ENCODE peak calls at places on chromosome 16, in five cellular contexts. One of them, this sample, is unnamed.

GRCh38 chr16:26133401-26133800 is 441.6 kb downstream of the HS3ST4 start:
- DNase-seq in gastrocnemius medialis: no peak
- DNase-seq in Peyer's patch: no peak
- DNase-seq in HCT116: no peak
- DNase-seq in IMR-90: no peak
- DNase-seq in this sample: no peak

GRCh38 chr16:47018223-47018891 is 44.9 kb upstream of the DNAJA2 start:
- DNase-seq in gastrocnemius medialis: no peak
- DNase-seq in Peyer's patch: peak; percentile 84
- DNase-seq in HCT116: peak; percentile 71
- DNase-seq in IMR-90: peak; percentile 10
- DNase-seq in this sample: peak; percentile 65

GRCh38 chr16:57304169-57305061 is 19.9 kb upstream of the PLLP start:
- DNase-seq in gastrocnemius medialis: peak; percentile 26
- DNase-seq in Peyer's patch: peak; percentile 72
- DNase-seq in HCT116: no peak
- DNase-seq in IMR-90: peak; percentile 55
- DNase-seq in this sample: peak; percentile 77

GRCh38 chr16:52549011-52549692 is 2.2 kb upstream of the TOX3 start:
- DNase-seq in gastrocnemius medialis: no peak
- DNase-seq in Peyer's patch: no peak
- DNase-seq in HCT116: no peak
- DNase-seq in IMR-90: no peak
- DNase-seq in this sample: no peak

GRCh38 chr16:85265789-85266188 is 153.5 kb upstream of the CIBAR2 start:
- DNase-seq in gastrocnemius medialis: no peak
- DNase-seq in Peyer's patch: no peak
- DNase-seq in HCT116: no peak
- DNase-seq in IMR-90: no peak
- DNase-seq in this sample: no peak

GRCh38 chr16:84479716-84480450 is 24.6 kb downstream of the MEAK7 start:
- DNase-seq in gastrocnemius medialis: no peak
- DNase-seq in Peyer's patch: no peak
- DNase-seq in HCT116: no peak
- DNase-seq in IMR-90: no peak
- DNase-seq in this sample: no peak

GRCh38 chr16:4855371-4855770 is 8.1 kb downstream of the UBN1 start:
- DNase-seq in gastrocnemius medialis: no peak
- DNase-seq in Peyer's patch: no peak
- DNase-seq in HCT116: no peak
- DNase-seq in IMR-90: no peak
- DNase-seq in this sample: no peak

GRCh38 chr16:29743827-29744531 is 1.8 kb downstream of the C16orf54 start:
- DNase-seq in gastrocnemius medialis: no peak
- DNase-seq in Peyer's patch: no peak
- DNase-seq in HCT116: no peak
- DNase-seq in IMR-90: no peak
- DNase-seq in this sample: no peak

GRCh38 chr16:48542020-48542473 is 67.9 kb downstream of the N4BP1 start:
- DNase-seq in gastrocnemius medialis: peak; percentile 62
- DNase-seq in Peyer's patch: peak; percentile 75
- DNase-seq in HCT116: no peak
- DNase-seq in IMR-90: peak; percentile 54
- DNase-seq in this sample: peak; percentile 74

GRCh38 chr16:56013962-56014552 is 138.9 kb upstream of the CES5A start:
- DNase-seq in gastrocnemius medialis: no peak
- DNase-seq in Peyer's patch: no peak
- DNase-seq in HCT116: peak; percentile 4
- DNase-seq in IMR-90: peak; percentile 12
- DNase-seq in this sample: peak; percentile 44

GRCh38 chr16:3732171-3732570 is 14.8 kb upstream of the TRAP1 start:
- DNase-seq in gastrocnemius medialis: no peak
- DNase-seq in Peyer's patch: no peak
- DNase-seq in HCT116: no peak
- DNase-seq in IMR-90: no peak
- DNase-seq in this sample: no peak

GRCh38 chr16:57479422-57480126 is 6.7 kb downstream of the DOK4 start:
- DNase-seq in gastrocnemius medialis: no peak
- DNase-seq in Peyer's patch: peak; percentile 75
- DNase-seq in HCT116: no peak
- DNase-seq in IMR-90: peak; percentile 54
- DNase-seq in this sample: no peak

GRCh38 chr16:52498640-52499039 is 48.3 kb downstream of the TOX3 start:
- DNase-seq in gastrocnemius medialis: no peak
- DNase-seq in Peyer's patch: no peak
- DNase-seq in HCT116: no peak
- DNase-seq in IMR-90: no peak
- DNase-seq in this sample: no peak

GRCh38 chr16:86566601-86566965 is at the start of gene FOXC2:
- DNase-seq in gastrocnemius medialis: peak; percentile 42
- DNase-seq in Peyer's patch: peak; percentile 77
- DNase-seq in HCT116: no peak
- DNase-seq in IMR-90: peak; percentile 94
- DNase-seq in this sample: peak; percentile 64

GRCh38 chr16:23058576-23058975 is 90.7 kb downstream of the USP31 start:
- DNase-seq in gastrocnemius medialis: no peak
- DNase-seq in Peyer's patch: no peak
- DNase-seq in HCT116: no peak
- DNase-seq in IMR-90: no peak
- DNase-seq in this sample: no peak

GRCh38 chr16:4101421-4102275 is 14.6 kb downstream of the ADCY9 start:
- DNase-seq in gastrocnemius medialis: peak; percentile 49
- DNase-seq in Peyer's patch: no peak
- DNase-seq in HCT116: no peak
- DNase-seq in IMR-90: no peak
- DNase-seq in this sample: no peak

GRCh38 chr16:83743720-83744119 is 64.1 kb upstream of the HSBP1 start:
- DNase-seq in gastrocnemius medialis: no peak
- DNase-seq in Peyer's patch: no peak
- DNase-seq in HCT116: no peak
- DNase-seq in IMR-90: no peak
- DNase-seq in this sample: no peak

GRCh38 chr16:85990861-85991301 is 91.9 kb downstream of the IRF8 start:
- DNase-seq in gastrocnemius medialis: no peak
- DNase-seq in Peyer's patch: peak; percentile 70
- DNase-seq in HCT116: no peak
- DNase-seq in IMR-90: no peak
- DNase-seq in this sample: no peak

GRCh38 chr16:87946596-87947350 is 4.5 kb upstream of the BANP start:
- DNase-seq in gastrocnemius medialis: no peak
- DNase-seq in Peyer's patch: no peak
- DNase-seq in HCT116: no peak
- DNase-seq in IMR-90: no peak
- DNase-seq in this sample: no peak

GRCh38 chr16:87948735-87949070 is 2.5 kb upstream of the BANP start:
- DNase-seq in gastrocnemius medialis: no peak
- DNase-seq in Peyer's patch: no peak
- DNase-seq in HCT116: no peak
- DNase-seq in IMR-90: no peak
- DNase-seq in this sample: no peak

GRCh38 chr16:87949071-87949744 is 2.0 kb upstream of the BANP start:
- DNase-seq in gastrocnemius medialis: no peak
- DNase-seq in Peyer's patch: peak; percentile 69
- DNase-seq in HCT116: no peak
- DNase-seq in IMR-90: no peak
- DNase-seq in this sample: peak; percentile 60

GRCh38 chr16:87947356-87948118 is 3.7 kb upstream of the BANP start:
- DNase-seq in gastrocnemius medialis: no peak
- DNase-seq in Peyer's patch: no peak
- DNase-seq in HCT116: no peak
- DNase-seq in IMR-90: no peak
- DNase-seq in this sample: peak; percentile 48

DNA sequence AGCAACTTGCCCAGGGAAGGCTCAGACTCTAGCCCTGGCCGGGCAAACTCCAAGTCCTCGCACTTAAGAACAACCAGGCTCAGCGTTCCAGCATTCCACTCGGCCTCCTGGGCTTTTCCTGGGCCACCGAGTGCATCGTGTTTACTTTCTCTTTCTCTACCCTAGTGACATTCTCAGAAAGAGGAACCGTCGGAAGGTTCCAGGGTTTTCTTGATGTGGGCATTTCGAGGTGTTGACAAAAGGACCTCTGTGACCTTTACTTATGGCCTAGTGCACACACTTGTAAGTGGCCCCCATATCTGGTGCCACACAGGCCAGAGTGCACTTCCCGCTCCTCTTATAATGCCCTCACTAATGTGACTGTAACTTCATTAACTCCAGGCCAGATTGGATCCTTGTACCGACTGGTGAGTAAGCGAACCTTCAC is 3.1 kb upstream of the BANP start:
- DNase-seq in gastrocnemius medialis: no peak
- DNase-seq in Peyer's patch: no peak
- DNase-seq in HCT116: no peak
- DNase-seq in IMR-90: no peak
- DNase-seq in this sample: no peak
- TF ChIP-seq CTCF in gastrocnemius medialis: no peak
- TF ChIP-seq CTCF in Peyer's patch: no peak
- TF ChIP-seq CTCF in HCT116: no peak
- TF ChIP-seq CTCF in IMR-90: no peak
- TF ChIP-seq CTCF in this sample: no peak

DNA sequence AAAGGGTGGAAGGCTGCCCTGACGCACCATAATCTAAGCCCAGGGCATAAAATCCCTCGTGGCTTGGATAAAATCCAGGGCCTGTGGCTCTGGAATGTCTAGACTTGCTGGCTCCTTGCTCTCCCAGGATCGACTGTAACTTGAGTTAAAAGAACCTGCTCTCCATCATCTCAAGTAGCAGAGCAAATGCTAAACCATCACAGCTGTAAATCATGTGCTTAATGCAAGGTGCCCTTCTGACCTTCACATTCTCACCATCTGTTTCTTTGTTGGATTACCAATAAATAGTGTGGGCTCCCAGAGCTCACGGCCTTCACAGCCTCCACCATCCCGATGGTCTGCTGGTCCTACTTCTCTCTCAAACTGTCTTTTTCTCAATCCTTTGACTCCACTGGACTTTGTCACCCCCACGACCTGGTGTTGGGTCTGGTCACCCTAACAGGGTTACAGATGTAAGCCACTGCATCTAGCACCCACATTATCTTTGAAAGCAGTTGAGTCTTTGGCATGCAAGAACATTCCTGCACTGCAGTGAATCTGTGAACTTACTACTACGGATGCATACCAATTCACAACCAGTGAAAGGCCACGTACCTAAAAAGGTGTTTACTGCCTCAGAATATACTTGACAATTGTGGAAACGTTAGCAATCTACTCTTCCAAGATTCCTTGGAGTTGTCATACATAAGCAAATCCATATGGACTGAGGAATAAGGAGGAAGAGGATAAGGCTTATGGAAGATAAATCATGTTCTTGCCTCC is 15.3 kb downstream of the RSL1D1 start:
- DNase-seq in gastrocnemius medialis: peak; percentile 38
- DNase-seq in Peyer's patch: no peak
- DNase-seq in HCT116: no peak
- DNase-seq in IMR-90: peak; percentile 28
- DNase-seq in this sample: no peak
- TF ChIP-seq POLR2A in gastrocnemius medialis: no peak
- TF ChIP-seq POLR2A in Peyer's patch: no peak
- TF ChIP-seq POLR2A in HCT116: no peak
- TF ChIP-seq POLR2A in IMR-90: no peak
- TF ChIP-seq POLR2A in this sample: no peak

GRCh38 chr16:67843343-67843765 is 1.2 kb downstream of the THAP11 start:
- DNase-seq in gastrocnemius medialis: no peak
- DNase-seq in Peyer's patch: peak; percentile 56
- DNase-seq in HCT116: no peak
- DNase-seq in IMR-90: peak; percentile 68
- DNase-seq in this sample: no peak
- TF ChIP-seq CTCF in gastrocnemius medialis: no peak
- TF ChIP-seq CTCF in Peyer's patch: no peak
- TF ChIP-seq CTCF in HCT116: no peak
- TF ChIP-seq CTCF in IMR-90: no peak
- TF ChIP-seq CTCF in this sample: no peak

GRCh38 chr16:81547919-81548216 is 103.3 kb downstream of the CMIP start:
- DNase-seq in gastrocnemius medialis: no peak
- DNase-seq in Peyer's patch: no peak
- DNase-seq in HCT116: no peak
- DNase-seq in IMR-90: no peak
- DNase-seq in this sample: no peak

GRCh38 chr16:81545470-81546175 is 101.0 kb downstream of the CMIP start:
- DNase-seq in gastrocnemius medialis: no peak
- DNase-seq in Peyer's patch: no peak
- DNase-seq in HCT116: no peak
- DNase-seq in IMR-90: no peak
- DNase-seq in this sample: no peak

GRCh38 chr16:81548551-81548900 is 103.9 kb downstream of the CMIP start:
- DNase-seq in gastrocnemius medialis: no peak
- DNase-seq in Peyer's patch: no peak
- DNase-seq in HCT116: no peak
- DNase-seq in IMR-90: no peak
- DNase-seq in this sample: no peak

GRCh38 chr16:81547194-81547918 is 102.7 kb downstream of the CMIP start:
- DNase-seq in gastrocnemius medialis: no peak
- DNase-seq in Peyer's patch: no peak
- DNase-seq in HCT116: no peak
- DNase-seq in IMR-90: no peak
- DNase-seq in this sample: no peak

DNA sequence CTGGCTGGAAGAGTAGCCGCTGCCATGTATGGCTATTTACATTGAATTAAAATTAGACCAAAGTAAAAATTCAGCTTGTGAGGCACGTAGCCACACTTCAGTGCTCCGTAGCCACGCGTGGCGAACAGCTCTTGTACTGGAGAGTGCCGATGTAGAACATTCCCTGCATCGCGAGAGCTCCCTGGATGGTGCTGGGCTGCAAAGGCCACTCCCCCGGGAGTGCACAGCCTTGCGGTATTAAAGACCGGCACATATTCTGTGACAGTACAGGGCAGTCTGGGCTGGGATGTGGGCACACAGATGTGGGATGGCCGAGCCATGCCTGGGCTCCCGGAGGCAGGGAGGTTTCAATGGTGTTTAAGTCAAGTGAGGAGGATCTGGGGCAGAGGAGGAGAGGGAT is 102.2 kb downstream of the CMIP start:
- DNase-seq in gastrocnemius medialis: no peak
- DNase-seq in Peyer's patch: no peak
- DNase-seq in HCT116: no peak
- DNase-seq in IMR-90: no peak
- DNase-seq in this sample: peak; percentile 86
- TF ChIP-seq POLR2A in gastrocnemius medialis: no peak
- TF ChIP-seq POLR2A in Peyer's patch: no peak
- TF ChIP-seq POLR2A in HCT116: no peak
- TF ChIP-seq POLR2A in IMR-90: no peak
- TF ChIP-seq POLR2A in this sample: no peak

This sample was measured in thyroid gland.